ENCODE peak calls at places on chromosome 12, in nine cellular contexts. One of them, this sample, is unnamed.

GRCh38 chr12:49264466-49264872 is 413 bp upstream of the TUBA1C start:
- DNase-seq in sigmoid colon: no peak
- DNase-seq in IMR-90: no peak
- DNase-seq in gastrocnemius medialis: no peak
- DNase-seq in neural progenitor cell: peak; percentile 59
- DNase-seq in heart right ventricle: no peak
- DNase-seq in ovary: no peak
- DNase-seq in left ventricle myocardium inferior: no peak
- DNase-seq in endothelial cell of umbilical vein: no peak
- DNase-seq in this sample: no peak

GRCh38 chr12:102659200-102659911 is 179.0 kb upstream of the IGF1 start:
- DNase-seq in neural progenitor cell: no peak
- DNase-seq in heart right ventricle: no peak
- DNase-seq in ovary: no peak
- DNase-seq in left ventricle myocardium inferior: no peak
- DNase-seq in gastrocnemius medialis: no peak
- DNase-seq in endothelial cell of umbilical vein: no peak
- DNase-seq in IMR-90: no peak
- DNase-seq in sigmoid colon: no peak
- DNase-seq in this sample: no peak

GRCh38 chr12:95522692-95523091 is 28.6 kb downstream of the USP44 start:
- DNase-seq in neural progenitor cell: no peak
- DNase-seq in sigmoid colon: no peak
- DNase-seq in left ventricle myocardium inferior: no peak
- DNase-seq in gastrocnemius medialis: no peak
- DNase-seq in IMR-90: no peak
- DNase-seq in endothelial cell of umbilical vein: no peak
- DNase-seq in heart right ventricle: no peak
- DNase-seq in ovary: no peak
- DNase-seq in this sample: no peak

GRCh38 chr12:113457710-113458109 is 14.0 kb downstream of the LHX5 start:
- DNase-seq in gastrocnemius medialis: no peak
- DNase-seq in neural progenitor cell: no peak
- DNase-seq in IMR-90: no peak
- DNase-seq in heart right ventricle: no peak
- DNase-seq in ovary: no peak
- DNase-seq in endothelial cell of umbilical vein: no peak
- DNase-seq in sigmoid colon: no peak
- DNase-seq in left ventricle myocardium inferior: no peak
- DNase-seq in this sample: no peak

GRCh38 chr12:45729233-45730115 is at the start of gene ARID2:
- DNase-seq in heart right ventricle: peak; percentile 63
- DNase-seq in gastrocnemius medialis: peak; percentile 58
- DNase-seq in ovary: peak; percentile 75
- DNase-seq in endothelial cell of umbilical vein: peak; percentile 62
- DNase-seq in left ventricle myocardium inferior: peak; percentile 73
- DNase-seq in sigmoid colon: peak; percentile 86
- DNase-seq in IMR-90: peak; percentile 67
- DNase-seq in neural progenitor cell: peak; percentile 84
- DNase-seq in this sample: peak; percentile 78

GRCh38 chr12:79143803-79144202 is 279.2 kb downstream of the SYT1 start:
- DNase-seq in IMR-90: no peak
- DNase-seq in heart right ventricle: no peak
- DNase-seq in ovary: no peak
- DNase-seq in endothelial cell of umbilical vein: no peak
- DNase-seq in neural progenitor cell: no peak
- DNase-seq in gastrocnemius medialis: no peak
- DNase-seq in sigmoid colon: no peak
- DNase-seq in left ventricle myocardium inferior: no peak
- DNase-seq in this sample: no peak

GRCh38 chr12:24561411-24561871 is 387.5 kb downstream of the BCAT1 start:
- DNase-seq in ovary: no peak
- DNase-seq in neural progenitor cell: peak; percentile 56
- DNase-seq in IMR-90: peak; percentile 65
- DNase-seq in sigmoid colon: peak; percentile 64
- DNase-seq in left ventricle myocardium inferior: no peak
- DNase-seq in heart right ventricle: no peak
- DNase-seq in endothelial cell of umbilical vein: no peak
- DNase-seq in gastrocnemius medialis: no peak
- DNase-seq in this sample: no peak

GRCh38 chr12:2853626-2854025 is 3.2 kb downstream of the TEX52 start:
- DNase-seq in ovary: peak; percentile 91
- DNase-seq in IMR-90: peak; percentile 74
- DNase-seq in gastrocnemius medialis: peak; percentile 53
- DNase-seq in heart right ventricle: peak; percentile 85
- DNase-seq in sigmoid colon: peak; percentile 92
- DNase-seq in left ventricle myocardium inferior: peak; percentile 84
- DNase-seq in neural progenitor cell: peak; percentile 90
- DNase-seq in endothelial cell of umbilical vein: peak; percentile 69
- DNase-seq in this sample: peak; percentile 90

GRCh38 chr12:49566361-49566760 is 1.6 kb downstream of the MCRS1 start:
- DNase-seq in endothelial cell of umbilical vein: no peak
- DNase-seq in IMR-90: no peak
- DNase-seq in sigmoid colon: no peak
- DNase-seq in left ventricle myocardium inferior: no peak
- DNase-seq in ovary: no peak
- DNase-seq in gastrocnemius medialis: no peak
- DNase-seq in heart right ventricle: no peak
- DNase-seq in neural progenitor cell: no peak
- DNase-seq in this sample: no peak

GRCh38 chr12:103799504-103800251 is 41.4 kb downstream of the NT5DC3 start:
- DNase-seq in IMR-90: peak; percentile 68
- DNase-seq in endothelial cell of umbilical vein: no peak
- DNase-seq in heart right ventricle: no peak
- DNase-seq in left ventricle myocardium inferior: no peak
- DNase-seq in neural progenitor cell: no peak
- DNase-seq in gastrocnemius medialis: peak; percentile 70
- DNase-seq in ovary: peak; percentile 39
- DNase-seq in sigmoid colon: peak; percentile 58
- DNase-seq in this sample: no peak

GRCh38 chr12:14665354-14666348 is 30.7 kb downstream of the GUCY2C start:
- DNase-seq in neural progenitor cell: peak; percentile 3
- DNase-seq in ovary: no peak
- DNase-seq in endothelial cell of umbilical vein: no peak
- DNase-seq in sigmoid colon: no peak
- DNase-seq in IMR-90: no peak
- DNase-seq in left ventricle myocardium inferior: no peak
- DNase-seq in gastrocnemius medialis: no peak
- DNase-seq in heart right ventricle: no peak
- DNase-seq in this sample: no peak

GRCh38 chr12:55935742-55936151 is 4.8 kb downstream of the DGKA start:
- DNase-seq in heart right ventricle: peak; percentile 56
- DNase-seq in neural progenitor cell: no peak
- DNase-seq in endothelial cell of umbilical vein: no peak
- DNase-seq in gastrocnemius medialis: no peak
- DNase-seq in left ventricle myocardium inferior: peak; percentile 54
- DNase-seq in IMR-90: no peak
- DNase-seq in sigmoid colon: peak; percentile 78
- DNase-seq in ovary: peak; percentile 61
- DNase-seq in this sample: no peak

GRCh38 chr12:12807970-12808702 is 5.0 kb upstream of the DDX47 start:
- DNase-seq in IMR-90: peak; percentile 71
- DNase-seq in heart right ventricle: peak; percentile 82
- DNase-seq in endothelial cell of umbilical vein: peak; percentile 95
- DNase-seq in gastrocnemius medialis: peak; percentile 31
- DNase-seq in ovary: no peak
- DNase-seq in left ventricle myocardium inferior: peak; percentile 44
- DNase-seq in neural progenitor cell: no peak
- DNase-seq in sigmoid colon: peak; percentile 71
- DNase-seq in this sample: peak; percentile 78

GRCh38 chr12:54357802-54358619 is 6.3 kb downstream of the GPR84 start:
- DNase-seq in neural progenitor cell: peak; percentile 22
- DNase-seq in IMR-90: no peak
- DNase-seq in heart right ventricle: no peak
- DNase-seq in ovary: no peak
- DNase-seq in sigmoid colon: no peak
- DNase-seq in left ventricle myocardium inferior: no peak
- DNase-seq in endothelial cell of umbilical vein: peak; percentile 47
- DNase-seq in gastrocnemius medialis: no peak
- DNase-seq in this sample: no peak

GRCh38 chr12:130153803-130154202 is 8.5 kb upstream of the FZD10 start:
- DNase-seq in IMR-90: no peak
- DNase-seq in ovary: no peak
- DNase-seq in endothelial cell of umbilical vein: no peak
- DNase-seq in heart right ventricle: no peak
- DNase-seq in sigmoid colon: no peak
- DNase-seq in left ventricle myocardium inferior: no peak
- DNase-seq in gastrocnemius medialis: no peak
- DNase-seq in neural progenitor cell: no peak
- DNase-seq in this sample: no peak

GRCh38 chr12:130509454-130509853 is 171.8 kb downstream of the PIWIL1 start:
- DNase-seq in gastrocnemius medialis: no peak
- DNase-seq in heart right ventricle: no peak
- DNase-seq in endothelial cell of umbilical vein: no peak
- DNase-seq in neural progenitor cell: no peak
- DNase-seq in IMR-90: no peak
- DNase-seq in left ventricle myocardium inferior: no peak
- DNase-seq in sigmoid colon: no peak
- DNase-seq in ovary: no peak
- DNase-seq in this sample: no peak

GRCh38 chr12:28974890-28975289 is 174.2 kb upstream of the FAR2 start:
- DNase-seq in neural progenitor cell: no peak
- DNase-seq in gastrocnemius medialis: no peak
- DNase-seq in left ventricle myocardium inferior: no peak
- DNase-seq in heart right ventricle: no peak
- DNase-seq in sigmoid colon: no peak
- DNase-seq in ovary: no peak
- DNase-seq in IMR-90: no peak
- DNase-seq in endothelial cell of umbilical vein: no peak
- DNase-seq in this sample: no peak

GRCh38 chr12:10235761-10236631 is 23.3 kb downstream of the GABARAPL1 start:
- DNase-seq in IMR-90: peak; percentile 44
- DNase-seq in sigmoid colon: no peak
- DNase-seq in gastrocnemius medialis: no peak
- DNase-seq in heart right ventricle: no peak
- DNase-seq in left ventricle myocardium inferior: no peak
- DNase-seq in ovary: peak; percentile 46
- DNase-seq in neural progenitor cell: peak; percentile 58
- DNase-seq in endothelial cell of umbilical vein: peak; percentile 55
- DNase-seq in this sample: no peak

GRCh38 chr12:25852792-25853191 is 105.7 kb upstream of the RASSF8 start:
- DNase-seq in neural progenitor cell: no peak
- DNase-seq in heart right ventricle: no peak
- DNase-seq in left ventricle myocardium inferior: no peak
- DNase-seq in endothelial cell of umbilical vein: no peak
- DNase-seq in IMR-90: peak; percentile 95
- DNase-seq in sigmoid colon: no peak
- DNase-seq in ovary: no peak
- DNase-seq in gastrocnemius medialis: no peak
- DNase-seq in this sample: no peak

GRCh38 chr12:128790221-128790620 is 33.5 kb downstream of the SLC15A4 start:
- DNase-seq in sigmoid colon: peak; percentile 50
- DNase-seq in neural progenitor cell: no peak
- DNase-seq in ovary: no peak
- DNase-seq in left ventricle myocardium inferior: no peak
- DNase-seq in gastrocnemius medialis: no peak
- DNase-seq in heart right ventricle: no peak
- DNase-seq in endothelial cell of umbilical vein: no peak
- DNase-seq in IMR-90: no peak
- DNase-seq in this sample: no peak
- H3K4me1 ChIP-seq in sigmoid colon: no peaks in the 10 kb centered on the region
- H3K4me1 ChIP-seq in neural progenitor cell: no peaks in the 10 kb centered on the region
- H3K4me1 ChIP-seq in ovary: no peaks in the 10 kb centered on the region
- H3K4me1 ChIP-seq in left ventricle myocardium inferior: peaks cover 30% of the 10 kb centered on the region
- H3K4me1 ChIP-seq in gastrocnemius medialis: no peaks in the 10 kb centered on the region
- H3K4me1 ChIP-seq in heart right ventricle: peaks cover 17% of the 10 kb centered on the region
- H3K4me1 ChIP-seq in endothelial cell of umbilical vein: peaks cover 16% of the 10 kb centered on the region
- H3K4me1 ChIP-seq in IMR-90: no peaks in the 10 kb centered on the region
- H3K4me1 ChIP-seq in this sample: no peaks in the 10 kb centered on the region

DNA sequence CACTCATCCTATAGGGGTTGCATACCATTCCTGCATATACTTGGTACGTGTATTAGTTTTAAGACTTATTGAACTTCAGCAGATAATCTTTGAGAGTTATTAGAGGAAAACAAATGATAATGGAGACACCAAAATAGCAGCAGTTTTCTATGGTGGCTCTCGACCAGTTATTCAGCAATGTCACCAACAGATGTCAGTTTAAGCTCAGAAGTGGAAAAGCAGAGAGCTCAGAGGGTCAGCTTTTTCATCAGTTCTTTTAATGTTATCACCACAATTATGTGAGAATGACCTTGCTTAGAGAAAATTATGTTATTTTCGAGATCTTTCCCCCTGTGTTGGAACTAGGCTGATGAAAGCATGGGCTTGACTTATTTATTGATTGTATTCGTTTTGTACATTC is 32.0 kb downstream of the PTPN11 start:
- DNase-seq in endothelial cell of umbilical vein: no peak
- DNase-seq in left ventricle myocardium inferior: no peak
- DNase-seq in neural progenitor cell: no peak
- DNase-seq in ovary: no peak
- DNase-seq in heart right ventricle: no peak
- DNase-seq in sigmoid colon: no peak
- DNase-seq in IMR-90: no peak
- DNase-seq in gastrocnemius medialis: no peak
- DNase-seq in this sample: no peak
- TF ChIP-seq CTCF in endothelial cell of umbilical vein: no peak
- TF ChIP-seq CTCF in left ventricle myocardium inferior: no peak
- TF ChIP-seq CTCF in neural progenitor cell: peak; percentile 28
- TF ChIP-seq CTCF in ovary: no peak
- TF ChIP-seq CTCF in heart right ventricle: no peak
- TF ChIP-seq CTCF in sigmoid colon: no peak
- TF ChIP-seq CTCF in IMR-90: no peak
- TF ChIP-seq CTCF in gastrocnemius medialis: no peak
- TF ChIP-seq CTCF in this sample: no peak

DNA sequence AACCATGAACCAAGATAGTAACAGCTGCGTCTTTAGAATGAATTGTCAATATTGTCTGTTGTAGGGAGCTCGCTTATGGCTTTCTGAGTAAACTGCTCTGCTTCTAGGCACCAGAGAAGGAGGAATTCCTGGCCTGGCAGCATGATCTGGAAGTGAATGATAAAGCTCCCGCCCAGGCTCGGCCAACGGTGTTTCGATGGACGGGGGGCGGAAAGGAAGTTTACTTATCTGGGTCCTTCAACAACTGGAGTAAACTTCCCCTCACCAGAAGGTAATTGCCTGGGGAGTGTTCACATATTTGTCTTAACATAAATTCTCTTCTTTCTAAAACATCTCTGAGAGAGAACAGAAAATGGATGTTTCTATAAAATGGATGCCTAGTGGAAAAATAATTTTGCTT is 4.3 kb downstream of the PRKAB1 start:
- DNase-seq in neural progenitor cell: no peak
- DNase-seq in heart right ventricle: no peak
- DNase-seq in IMR-90: no peak
- DNase-seq in left ventricle myocardium inferior: no peak
- DNase-seq in gastrocnemius medialis: no peak
- DNase-seq in ovary: no peak
- DNase-seq in sigmoid colon: no peak
- DNase-seq in endothelial cell of umbilical vein: no peak
- DNase-seq in this sample: no peak
- H3K27ac ChIP-seq in neural progenitor cell: no peak overlapping the region
- H3K27ac ChIP-seq in heart right ventricle: peak overlapping the region; percentile 84
- H3K27ac ChIP-seq in IMR-90: no peak overlapping the region
- H3K27ac ChIP-seq in left ventricle myocardium inferior: peak overlapping the region; percentile 83
- H3K27ac ChIP-seq in gastrocnemius medialis: peak overlapping the region; percentile 96
- H3K27ac ChIP-seq in ovary: no peak overlapping the region
- H3K27ac ChIP-seq in sigmoid colon: no peak overlapping the region
- H3K27ac ChIP-seq in endothelial cell of umbilical vein: no peak overlapping the region
- H3K27ac ChIP-seq in this sample: peak overlapping the region; percentile 87

DNA sequence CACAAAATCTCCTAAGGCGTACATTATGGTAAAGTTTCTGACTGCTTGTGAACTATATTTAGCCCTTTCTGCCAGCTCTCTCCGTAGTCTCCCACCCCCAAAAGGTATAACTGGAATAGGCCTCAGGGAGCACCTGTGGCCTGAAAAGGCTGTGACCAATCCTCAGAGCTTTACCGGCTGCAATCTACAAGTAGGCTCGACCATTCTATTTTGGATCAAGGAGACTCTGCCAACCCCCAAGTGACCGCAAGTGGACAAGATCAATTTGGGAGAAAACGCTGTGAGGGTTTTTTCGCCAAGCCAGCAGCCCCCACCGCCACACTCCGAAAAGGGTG is 1.2 kb downstream of the PPTC7 start:
- DNase-seq in neural progenitor cell: no peak
- DNase-seq in sigmoid colon: no peak
- DNase-seq in endothelial cell of umbilical vein: no peak
- DNase-seq in left ventricle myocardium inferior: no peak
- DNase-seq in IMR-90: no peak
- DNase-seq in gastrocnemius medialis: peak; percentile 23
- DNase-seq in heart right ventricle: no peak
- DNase-seq in ovary: no peak
- DNase-seq in this sample: peak; percentile 32
- H3K4me1 ChIP-seq in neural progenitor cell: peaks cover 21% of the 10 kb centered on the region
- H3K4me1 ChIP-seq in sigmoid colon: peaks cover 71% of the 10 kb centered on the region
- H3K4me1 ChIP-seq in endothelial cell of umbilical vein: peaks cover 39% of the 10 kb centered on the region
- H3K4me1 ChIP-seq in left ventricle myocardium inferior: peaks cover 88% of the 10 kb centered on the region
- H3K4me1 ChIP-seq in IMR-90: peaks cover 15% of the 10 kb centered on the region
- H3K4me1 ChIP-seq in gastrocnemius medialis: peaks cover 71% of the 10 kb centered on the region
- H3K4me1 ChIP-seq in heart right ventricle: peaks cover 78% of the 10 kb centered on the region
- H3K4me1 ChIP-seq in ovary: peaks cover 18% of the 10 kb centered on the region
- H3K4me1 ChIP-seq in this sample: peaks cover 59% of the 10 kb centered on the region